ENCODE peak calls at places on chromosomes 2 and 18, in nine cellular contexts. M is lower lobe of right lung, S is LoVo, I is fibroblast of gingiva, J is HL-60, X is dorsolateral prefrontal cortex, H is COLO829, Z is brain microvascular endothelial cell, W is kidney tubule cell. K is an unnamed sample.

GRCh38 chr2:96739051-96739632 is 722 bp downstream of the LMAN2L start:
- DNase-seq in H (no peak), I (no peak), X (no peak), J (no peak), W (peak; percentile 44), M (no peak), S (no peak), Z (no peak), K (no peak)

GRCh38 chr18:62979172-62979571 is 263.8 kb downstream of the PHLPP1 start:
- DNase-seq in I (peak; percentile 86), S (no peak), Z (peak; percentile 21), M (peak; percentile 68), X (peak; percentile 83), J (peak; percentile 97), H (no peak), W (no peak), K (no peak)

GRCh38 chr2:46375566-46376125 is 78.4 kb downstream of the EPAS1 start:
- DNase-seq in W (no peak), H (no peak), I (no peak), S (no peak), Z (no peak), X (no peak), M (no peak), J (no peak), K (no peak)

GRCh38 chr18:10942998-10943397 is 206.4 kb downstream of the PIEZO2 start:
- DNase-seq in S (no peak), M (no peak), W (no peak), X (no peak), J (no peak), Z (no peak), H (no peak), I (no peak), K (no peak)

GRCh38 chr2:120852200-120852815 is 116.6 kb downstream of the GLI2 start:
- DNase-seq in H (no peak), M (peak; percentile 23), J (no peak), I (no peak), W (no peak), Z (no peak), S (peak; percentile 9), X (peak; percentile 25), K (no peak)

GRCh38 chr2:158686166-158686792 is 108.8 kb upstream of the DAPL1 start:
- DNase-seq in J (no peak), X (peak; percentile 86), M (no peak), W (no peak), Z (no peak), S (no peak), H (peak; percentile 95), I (peak; percentile 76), K (no peak)

GRCh38 chr2:105417789-105418475 is 19.1 kb upstream of the FHL2 start:
- DNase-seq in S (peak; percentile 33), Z (no peak), I (peak; percentile 46), J (no peak), X (no peak), M (no peak), W (peak; percentile 27), H (peak; percentile 42), K (no peak)

GRCh38 chr2:75612862-75613243 is 33.7 kb upstream of the MRPL19 start:
- DNase-seq in X (no peak), S (no peak), W (no peak), I (no peak), M (no peak), Z (no peak), J (no peak), H (no peak), K (no peak)

GRCh38 chr2:239742377-239742776 is 282.8 kb downstream of the NDUFA10 start:
- DNase-seq in I (no peak), X (no peak), M (no peak), Z (no peak), W (no peak), S (no peak), H (no peak), J (no peak), K (no peak)

GRCh38 chr2:136112317-136112891 is 5.5 kb downstream of the CXCR4 start:
- DNase-seq in I (no peak), S (no peak), Z (no peak), X (no peak), W (no peak), H (peak; percentile 70), J (no peak), M (no peak), K (no peak)

GRCh38 chr2:134718956-134719814 is at the start of gene TMEM163:
- DNase-seq in J (no peak), H (no peak), S (no peak), I (no peak), X (no peak), Z (no peak), M (peak; percentile 56), W (peak; percentile 47), K (no peak)

GRCh38 chr2:213766465-213766891 is 482.2 kb downstream of the SPAG16 start:
- DNase-seq in J (no peak), Z (no peak), H (no peak), I (no peak), S (no peak), X (no peak), W (peak; percentile 11), M (no peak), K (no peak)

K was measured in keratinocyte.